ENCODE peak calls at places on chromosomes 1 and 21, in six cellular contexts. V is astrocyte of the spinal cord, H is ovary, B is Peyer's patch, O is SJSA1, T is upper lobe of left lung. Q is an unnamed sample.

GRCh38 chr21:31335957-31336738 is 7.9 kb downstream of the TIAM1 start:
- DNase-seq in H (no peak), T (no peak), V (peak), O (peak), B (no peak), Q (no peak)

GRCh38 chr1:16236091-16236494 is 890 bp downstream of the CPLANE2 start:
- DNase-seq in V (peak), T (peak), H (peak), O (no peak), B (peak), Q (peak)

GRCh38 chr1:185960377-185961151 is 226.4 kb downstream of the HMCN1 start:
- DNase-seq in O (no peak), V (peak), B (no peak), H (no peak), T (no peak), Q (peak)

GRCh38 chr1:67355745-67356424 is 48.2 kb downstream of the IL12RB2 start:
- DNase-seq in B (no peak), V (peak), H (no peak), T (no peak), O (no peak), Q (no peak)

GRCh38 chr1:37574834-37575479 is 18.2 kb downstream of the DNALI1 start:
- DNase-seq in B (no peak), H (no peak), T (no peak), O (peak), V (peak), Q (no peak)

GRCh38 chr21:41802684-41803083 is 35.8 kb upstream of the RIPK4 start:
- DNase-seq in V (peak), O (no peak), H (peak), B (no peak), T (no peak), Q (no peak)

GRCh38 chr21:29155118-29155932 is 24.9 kb downstream of the MAP3K7CL start:
- DNase-seq in V (peak), H (peak), B (no peak), O (peak), T (no peak), Q (no peak)

GRCh38 chr1:94118471-94118870 is 2.5 kb downstream of the ABCA4 start:
- DNase-seq in O (no peak), H (no peak), V (no peak), B (no peak), T (no peak), Q (no peak)

GRCh38 chr21:42145569-42146250 is 73.2 kb upstream of the ABCG1 start:
- DNase-seq in O (peak), V (peak), H (peak), T (peak), B (peak), Q (peak)

GRCh38 chr1:11648732-11649158 is 5.5 kb downstream of the FBXO2 start:
- DNase-seq in O (no peak), V (no peak), B (peak), T (peak), H (no peak), Q (peak)

GRCh38 chr1:39720094-39720999 is 18.3 kb upstream of the PPIE start:
- DNase-seq in T (no peak), H (no peak), O (peak), V (peak), B (no peak), Q (no peak)

GRCh38 chr1:63626222-63626621 is 33.0 kb downstream of the PGM1 start:
- DNase-seq in H (no peak), B (no peak), V (no peak), O (no peak), T (no peak), Q (no peak)

GRCh38 chr1:9844746-9845145 is 21.0 kb upstream of the CLSTN1 start:
- DNase-seq in O (no peak), T (no peak), B (no peak), V (no peak), H (no peak), Q (no peak)

GRCh38 chr1:150512846-150513245 is 2.7 kb upstream of the FALEC start:
- DNase-seq in V (no peak), O (no peak), B (no peak), H (no peak), T (no peak), Q (no peak)

GRCh38 chr1:97980530-97980929 is 59.7 kb upstream of the DPYD start:
- DNase-seq in H (no peak), T (no peak), B (no peak), V (no peak), O (no peak), Q (no peak)

GRCh38 chr1:29254346-29254745 is 18.0 kb downstream of the PTPRU start:
- DNase-seq in H (no peak), O (no peak), B (no peak), T (no peak), V (no peak), Q (no peak)

GRCh38 chr1:181149326-181150000 is 61.0 kb downstream of the IER5 start:
- DNase-seq in T (peak), O (no peak), V (no peak), B (peak), H (no peak), Q (no peak)

GRCh38 chr1:109530457-109531204 is 9.0 kb upstream of the GPR61 start:
- DNase-seq in H (no peak), T (no peak), B (no peak), V (no peak), O (no peak), Q (no peak)

GRCh38 chr1:176118985-176119384 is 88.1 kb downstream of the COP1 start:
- DNase-seq in T (no peak), V (no peak), O (no peak), B (no peak), H (no peak), Q (no peak)

GRCh38 chr21:29117372-29117955 is 13.0 kb upstream of the MAP3K7CL start:
- DNase-seq in H (no peak), V (no peak), B (no peak), T (no peak), O (no peak), Q (no peak)

GRCh38 chr1:145916745-145917144 is 1.8 kb downstream of the PEX11B start:
- DNase-seq in H (no peak), T (no peak), B (no peak), O (no peak), V (no peak), Q (no peak)

GRCh38 chr21:34039678-34040382 is 33.5 kb upstream of the MRPS6 start:
- DNase-seq in V (no peak), H (no peak), T (no peak), O (no peak), B (no peak), Q (no peak)

GRCh38 chr1:88985033-88985432 is 7.4 kb downstream of the KYAT3 start:
- DNase-seq in V (peak), H (peak), B (no peak), O (peak), T (no peak), Q (peak)

GRCh38 chr1:1089731-1090423 is 15.8 kb upstream of the RNF223 start:
- DNase-seq in B (no peak), V (no peak), T (no peak), H (no peak), O (no peak), Q (no peak)

GRCh38 chr1:85379203-85380136 is 85.5 kb downstream of the DDAH1 start:
- DNase-seq in B (no peak), T (no peak), V (no peak), H (no peak), O (no peak), Q (no peak)

GRCh38 chr1:10511494-10511885 is 36.7 kb downstream of the PEX14 start:
- DNase-seq in V (no peak), T (no peak), H (no peak), B (no peak), O (no peak), Q (no peak)

DNA sequence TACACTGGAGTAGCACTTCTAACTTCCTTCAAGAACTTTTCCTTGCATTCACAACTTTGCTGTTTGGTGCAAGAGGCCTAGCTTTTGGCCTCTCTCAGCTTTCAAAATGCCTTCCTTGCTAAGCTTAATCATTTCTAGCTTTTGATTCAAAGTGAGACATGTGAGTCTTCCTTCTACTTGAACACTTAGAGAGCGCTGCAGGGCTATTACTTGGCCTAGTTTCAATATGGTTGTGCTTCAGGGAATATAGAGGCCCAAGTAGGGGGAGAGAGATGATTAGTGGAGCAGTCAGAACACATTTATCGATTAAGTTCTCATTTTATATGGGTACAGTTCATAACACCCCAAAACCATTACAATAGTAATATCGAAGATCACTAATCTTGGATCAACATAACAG is 12.4 kb downstream of the ANGEL2 start:
- DNase-seq in O (no peak), T (no peak), V (no peak), H (no peak), B (no peak), Q (no peak)
- H3K4me3 ChIP-seq in O (no peak), T (no peak), V (no peak), H (no peak), B (no peak), Q (no peak)

GRCh38 chr1:90835661-90836344 is 118.7 kb upstream of the BARHL2 start:
- DNase-seq in H (no peak), T (no peak), B (no peak), O (no peak), V (no peak), Q (no peak)
- H3K4me3 ChIP-seq in H (peak), T (peak), B (peak), O (no peak), V (no peak), Q (peak)

DNA sequence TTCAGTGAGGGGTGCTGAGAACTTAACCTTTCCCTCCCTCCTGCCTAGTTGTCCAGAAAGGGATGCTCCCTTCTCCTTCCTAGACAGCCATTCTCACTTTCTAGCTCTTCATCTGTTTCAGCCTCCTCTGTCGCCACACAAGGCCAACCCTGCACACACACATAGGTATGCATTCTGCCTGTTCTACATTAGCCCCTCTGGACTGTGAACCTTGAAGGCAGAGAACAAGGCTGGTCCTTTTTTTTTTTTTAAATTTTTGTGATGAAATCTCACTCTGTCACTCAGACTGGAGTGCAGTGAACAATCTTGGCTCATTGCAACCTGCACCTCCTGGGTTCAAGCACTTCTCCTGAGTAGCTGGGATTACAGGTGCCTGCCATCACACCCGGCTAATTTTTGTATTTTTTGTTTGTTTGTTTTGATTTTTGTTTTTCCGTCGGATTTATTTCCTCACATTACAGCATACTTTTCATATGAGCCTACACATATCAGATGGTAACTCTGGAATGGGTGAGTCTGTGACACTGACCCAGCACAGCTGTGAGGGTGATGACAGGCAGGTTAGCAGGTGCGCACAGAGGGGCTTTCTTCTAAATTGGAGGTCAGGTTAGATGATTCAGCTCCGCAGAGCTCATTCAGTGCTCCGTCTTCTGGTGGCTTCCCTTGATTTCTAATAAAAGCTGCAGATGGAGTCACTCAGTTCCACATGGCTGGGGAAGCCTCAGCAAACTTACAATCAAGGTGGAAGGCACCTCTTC is 4.9 kb upstream of the AKR1A1 start:
- DNase-seq in V (no peak), O (no peak), B (no peak), H (no peak), T (no peak), Q (no peak)
- H3K4me3 ChIP-seq in V (no peak), O (no peak), B (no peak), H (no peak), T (no peak), Q (no peak)

GRCh38 chr1:154861607-154862094 is 8.4 kb downstream of the KCNN3 start:
- DNase-seq in O (no peak), B (no peak), H (no peak), T (no peak), V (peak), Q (no peak)
- H3K4me3 ChIP-seq in O (no peak), B (no peak), H (no peak), T (no peak), V (no peak), Q (no peak)

GRCh38 chr1:65527211-65527610 is 106.7 kb downstream of the LEPR start:
- DNase-seq in T (no peak), V (peak), O (no peak), B (no peak), H (no peak), Q (no peak)
- H3K4me3 ChIP-seq in T (no peak), V (no peak), O (no peak), B (no peak), H (no peak), Q (no peak)

Q was measured in adrenal gland.